ENCODE peak calls at places on chromosomes 13 and 19, in five cellular contexts. One of them, this sample, is unnamed.

GRCh38 chr13:27789495-27790303 is 2.6 kb upstream of the GSX1 start:
- DNase-seq in fibroblast of gingiva: no peak
- DNase-seq in posterior cingulate gyrus: no peak
- DNase-seq in left kidney: peak; percentile 20
- DNase-seq in NCI-H1092 treated with DMSO at 0.1 percent for 48 hours: no peak
- DNase-seq in this sample: no peak

GRCh38 chr19:33502521-33502920 is 19.1 kb downstream of the PEPD start:
- DNase-seq in posterior cingulate gyrus: no peak
- DNase-seq in left kidney: no peak
- DNase-seq in fibroblast of gingiva: no peak
- DNase-seq in NCI-H1092 treated with DMSO at 0.1 percent for 48 hours: no peak
- DNase-seq in this sample: no peak

GRCh38 chr19:13846533-13847032 is 30.4 kb upstream of the NANOS3 start:
- DNase-seq in fibroblast of gingiva: peak; percentile 91
- DNase-seq in posterior cingulate gyrus: no peak
- DNase-seq in NCI-H1092 treated with DMSO at 0.1 percent for 48 hours: peak; percentile 19
- DNase-seq in left kidney: peak; percentile 97
- DNase-seq in this sample: peak; percentile 92

GRCh38 chr13:113110048-113110851 is 4.7 kb downstream of the F7 start:
- DNase-seq in left kidney: peak; percentile 69
- DNase-seq in fibroblast of gingiva: no peak
- DNase-seq in NCI-H1092 treated with DMSO at 0.1 percent for 48 hours: no peak
- DNase-seq in posterior cingulate gyrus: peak; percentile 11
- DNase-seq in this sample: peak; percentile 42

GRCh38 chr13:106383791-106384190 is 151.7 kb downstream of the EFNB2 start:
- DNase-seq in posterior cingulate gyrus: no peak
- DNase-seq in fibroblast of gingiva: no peak
- DNase-seq in NCI-H1092 treated with DMSO at 0.1 percent for 48 hours: no peak
- DNase-seq in left kidney: no peak
- DNase-seq in this sample: no peak

GRCh38 chr19:8396563-8397203 is 6.5 kb downstream of the RAB11B start:
- DNase-seq in posterior cingulate gyrus: peak; percentile 82
- DNase-seq in NCI-H1092 treated with DMSO at 0.1 percent for 48 hours: no peak
- DNase-seq in left kidney: peak; percentile 68
- DNase-seq in fibroblast of gingiva: peak; percentile 37
- DNase-seq in this sample: peak; percentile 65

GRCh38 chr13:103694033-103694432 is 627.8 kb upstream of the SLC10A2 start:
- DNase-seq in NCI-H1092 treated with DMSO at 0.1 percent for 48 hours: no peak
- DNase-seq in posterior cingulate gyrus: no peak
- DNase-seq in left kidney: no peak
- DNase-seq in fibroblast of gingiva: no peak
- DNase-seq in this sample: no peak

GRCh38 chr13:86725105-86725504 is 925.9 kb upstream of the SLITRK6 start:
- DNase-seq in fibroblast of gingiva: no peak
- DNase-seq in left kidney: peak; percentile 20
- DNase-seq in posterior cingulate gyrus: no peak
- DNase-seq in NCI-H1092 treated with DMSO at 0.1 percent for 48 hours: peak; percentile 51
- DNase-seq in this sample: peak; percentile 5

GRCh38 chr13:23921451-23921888 is 24.2 kb upstream of the C1QTNF9B start:
- DNase-seq in left kidney: peak; percentile 86
- DNase-seq in posterior cingulate gyrus: no peak
- DNase-seq in fibroblast of gingiva: peak; percentile 33
- DNase-seq in NCI-H1092 treated with DMSO at 0.1 percent for 48 hours: peak; percentile 61
- DNase-seq in this sample: peak; percentile 39

GRCh38 chr19:39126593-39127187 is 1.1 kb downstream of the PAK4 start:
- DNase-seq in left kidney: peak; percentile 89
- DNase-seq in fibroblast of gingiva: peak; percentile 38
- DNase-seq in NCI-H1092 treated with DMSO at 0.1 percent for 48 hours: no peak
- DNase-seq in posterior cingulate gyrus: no peak
- DNase-seq in this sample: peak; percentile 78

GRCh38 chr19:48852292-48852691 is 16.0 kb upstream of the HSD17B14 start:
- DNase-seq in NCI-H1092 treated with DMSO at 0.1 percent for 48 hours: no peak
- DNase-seq in fibroblast of gingiva: no peak
- DNase-seq in left kidney: no peak
- DNase-seq in posterior cingulate gyrus: no peak
- DNase-seq in this sample: no peak

GRCh38 chr19:58367698-58368454 is 5.3 kb upstream of the ZNF497 start:
- DNase-seq in NCI-H1092 treated with DMSO at 0.1 percent for 48 hours: no peak
- DNase-seq in posterior cingulate gyrus: no peak
- DNase-seq in left kidney: peak; percentile 53
- DNase-seq in fibroblast of gingiva: no peak
- DNase-seq in this sample: no peak

GRCh38 chr13:48391257-48391656 is 21.7 kb downstream of the LPAR6 start:
- DNase-seq in fibroblast of gingiva: no peak
- DNase-seq in left kidney: no peak
- DNase-seq in posterior cingulate gyrus: no peak
- DNase-seq in NCI-H1092 treated with DMSO at 0.1 percent for 48 hours: no peak
- DNase-seq in this sample: no peak

GRCh38 chr13:101711307-101712025 is 259.0 kb downstream of the ITGBL1 start:
- DNase-seq in posterior cingulate gyrus: no peak
- DNase-seq in fibroblast of gingiva: no peak
- DNase-seq in NCI-H1092 treated with DMSO at 0.1 percent for 48 hours: no peak
- DNase-seq in left kidney: no peak
- DNase-seq in this sample: peak; percentile 33

GRCh38 chr19:2271516-2272103 is 10.4 kb downstream of the PEAK3 start:
- DNase-seq in posterior cingulate gyrus: no peak
- DNase-seq in fibroblast of gingiva: peak; percentile 56
- DNase-seq in left kidney: no peak
- DNase-seq in NCI-H1092 treated with DMSO at 0.1 percent for 48 hours: no peak
- DNase-seq in this sample: no peak

This sample was measured in NCI-H69.